ENCODE peak calls at places on chromosomes 6 and 20, in four cellular contexts. W, X, I and C are unnamed samples.

GRCh38 chr20:20743511-20744169 is 31.2 kb upstream of the RALGAPA2 start:
- DNase-seq in W (no peak), X (peak; percentile 49), I (peak; percentile 22), C (peak; percentile 89)

GRCh38 chr6:144195671-144196070 is 45.4 kb downstream of the STX11 start:
- DNase-seq in W (peak; percentile 62), X (no peak), I (peak; percentile 74), C (peak; percentile 42)

GRCh38 chr6:1618305-1619105 is 8.8 kb downstream of the FOXC1 start:
- DNase-seq in W (no peak), X (no peak), I (no peak), C (peak; percentile 27)

GRCh38 chr6:146968041-146968760 is 236.0 kb upstream of the STXBP5 start:
- DNase-seq in W (peak; percentile 84), X (no peak), I (peak; percentile 38), C (no peak)

GRCh38 chr6:43926644-43927524 is 156.9 kb downstream of the VEGFA start:
- DNase-seq in W (peak; percentile 92), X (peak; percentile 70), I (peak; percentile 94), C (peak; percentile 98)

GRCh38 chr6:67888886-67889681 is 746.0 kb upstream of the ADGRB3 start:
- DNase-seq in W (no peak), X (no peak), I (peak; percentile 45), C (no peak)

GRCh38 chr6:158938811-158939254 is 61.2 kb downstream of the RSPH3 start:
- DNase-seq in W (no peak), X (peak; percentile 71), I (no peak), C (peak; percentile 23)

GRCh38 chr6:52663120-52663934 is 7.6 kb upstream of the TMEM14A start:
- DNase-seq in W (peak; percentile 80), X (no peak), I (peak; percentile 85), C (peak; percentile 72)

GRCh38 chr6:3023663-3024483 is 24.2 kb downstream of the NQO2 start:
- DNase-seq in W (peak; percentile 86), X (peak; percentile 89), I (peak; percentile 90), C (peak; percentile 92)

GRCh38 chr20:57600324-57601210 is 19.7 kb downstream of the ZBP1 start:
- DNase-seq in W (no peak), X (no peak), I (no peak), C (no peak)

GRCh38 chr6:111625511-111626331 is 20.0 kb upstream of the TRAF3IP2 start:
- DNase-seq in W (peak; percentile 84), X (no peak), I (peak; percentile 14), C (peak; percentile 29)
- H3K27ac ChIP-seq in W (peak overlapping the region; percentile 10), X (no peak overlapping the region), I (no peak overlapping the region), C (no peak overlapping the region)

DNA sequence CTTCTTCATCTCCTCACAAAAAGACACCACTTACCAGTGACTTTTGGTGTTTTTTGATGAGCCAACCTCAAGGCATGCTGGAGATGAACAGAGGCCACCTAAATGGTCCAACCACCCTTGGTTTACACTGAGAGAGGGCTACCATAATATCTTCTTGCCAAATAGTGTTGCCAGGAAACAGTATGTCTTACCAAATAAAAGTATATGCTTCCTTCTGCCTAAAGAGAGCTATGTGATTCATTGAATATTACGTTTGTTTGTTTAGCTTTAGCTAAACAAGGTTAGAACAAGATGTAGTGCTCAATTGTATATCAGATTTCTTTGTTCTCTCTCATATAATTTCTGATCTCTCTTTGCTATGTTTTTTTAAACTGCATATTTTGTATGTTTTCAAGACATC is 40.6 kb upstream of the BMP6 start:
- DNase-seq in W (no peak), X (no peak), I (no peak), C (no peak)
- H2AK5ac ChIP-seq in W (no peak overlapping the region), X (no peak overlapping the region), I (no peak overlapping the region), C (no peak overlapping the region)

GRCh38 chr20:36119537-36119936 is 35.0 kb upstream of the EPB41L1 start:
- DNase-seq in W (no peak), X (no peak), I (no peak), C (no peak)
- H3K23ac ChIP-seq in W (no peak overlapping the region), X (no peak overlapping the region), I (no peak overlapping the region), C (no peak overlapping the region)

GRCh38 chr20:62741701-62742491 is 33.3 kb downstream of the NTSR1 start:
- DNase-seq in W (no peak), X (no peak), I (no peak), C (no peak)
- H3K27ac ChIP-seq in W (no peak overlapping the region), X (no peak overlapping the region), I (no peak overlapping the region), C (no peak overlapping the region)